ENCODE peak calls at places on chromosomes 12 and 14, in four cellular contexts. S is GM12878, M is A549, A is HepG2. H is an unnamed sample.

GRCh38 chr12:49720214-49720613 is 13.0 kb upstream of the FMNL3 start:
- DNase-seq in A (peak), S (no peak), M (no peak), H (no peak)

GRCh38 chr12:113347-113746 is 46.8 kb downstream of the IQSEC3 start:
- DNase-seq in S (no peak), A (no peak), M (no peak), H (no peak)

GRCh38 chr14:84453541-84453940 is 1076.4 kb upstream of the FLRT2 start:
- DNase-seq in A (no peak), M (no peak), S (no peak), H (no peak)

GRCh38 chr12:1947081-1947480 is 28.6 kb upstream of the CACNA2D4 start:
- DNase-seq in A (no peak), S (no peak), M (no peak), H (no peak)

GRCh38 chr12:120007272-120007671 is 18.2 kb downstream of the BICDL1 start:
- DNase-seq in A (no peak), M (no peak), S (no peak), H (no peak)

GRCh38 chr12:42776396-42776795 is 186.8 kb upstream of the PRICKLE1 start:
- DNase-seq in A (no peak), S (no peak), M (no peak), H (no peak)

GRCh38 chr14:73727181-73727580 is 13.0 kb upstream of the PNMA1 start:
- DNase-seq in A (no peak), S (no peak), M (no peak), H (no peak)

GRCh38 chr12:32069071-32069470 is 37.6 kb upstream of the BICD1 start:
- DNase-seq in S (no peak), M (peak), A (peak), H (no peak)

GRCh38 chr14:61608245-61609142 is 86.8 kb upstream of the HIF1A start:
- DNase-seq in S (no peak), M (no peak), A (peak), H (no peak)

GRCh38 chr14:101073598-101073965 is 170.1 kb upstream of the RTL1 start:
- DNase-seq in S (no peak), M (no peak), A (no peak), H (no peak)

GRCh38 chr12:132189378-132190011 is 45.2 kb downstream of the NOC4L start:
- DNase-seq in M (peak), A (no peak), S (peak), H (peak)

GRCh38 chr14:102479777-102480176 is 29.8 kb downstream of the ANKRD9 start:
- DNase-seq in A (no peak), S (no peak), M (no peak), H (no peak)

GRCh38 chr12:64468966-64469365 is 17.0 kb downstream of the TBK1 start:
- DNase-seq in M (no peak), A (no peak), S (no peak), H (no peak)

GRCh38 chr12:104303538-104304151 is at the start of gene EID3:
- DNase-seq in A (no peak), S (no peak), M (peak), H (no peak)

GRCh38 chr12:121145221-121145620 is 12.5 kb downstream of the P2RX7 start:
- DNase-seq in S (no peak), M (no peak), A (no peak), H (no peak)

GRCh38 chr14:99579903-99580570 is 24.0 kb downstream of the CCDC85C start:
- DNase-seq in S (no peak), M (peak), A (no peak), H (peak)

GRCh38 chr12:51827925-51828818 is 20.3 kb downstream of the FIGNL2 start:
- DNase-seq in M (no peak), S (no peak), A (no peak), H (peak)

GRCh38 chr14:91897121-91897701 is 29.9 kb upstream of the TC2N start:
- DNase-seq in M (no peak), A (no peak), S (no peak), H (no peak)

GRCh38 chr14:50974118-50974517 is 29.8 kb upstream of the PYGL start:
- DNase-seq in A (no peak), S (no peak), M (no peak), H (no peak)

GRCh38 chr12:127903146-127903545 is 363.8 kb upstream of the TMEM132C start:
- DNase-seq in A (no peak), S (no peak), M (no peak), H (no peak)

GRCh38 chr12:119956047-119956446 is 33.0 kb upstream of the BICDL1 start:
- DNase-seq in M (no peak), S (no peak), A (peak), H (no peak)

GRCh38 chr14:64233791-64234190 is 60.4 kb downstream of the ESR2 start:
- DNase-seq in M (no peak), A (no peak), S (no peak), H (no peak)

GRCh38 chr14:98704441-98704840 is 567.6 kb downstream of the BCL11B start:
- DNase-seq in M (no peak), S (no peak), A (no peak), H (no peak)

GRCh38 chr12:3077572-3078081 is 448 bp downstream of the TSPAN9 start:
- DNase-seq in A (no peak), S (no peak), M (no peak), H (no peak)

GRCh38 chr14:31257244-31257553 is 49.6 kb upstream of the HECTD1 start:
- DNase-seq in S (no peak), A (no peak), M (no peak), H (no peak)

GRCh38 chr14:74516451-74517155 is 23.0 kb downstream of the ISCA2 start:
- DNase-seq in S (no peak), M (no peak), A (peak), H (no peak)

GRCh38 chr12:106082216-106083175 is 56.3 kb downstream of the NUAK1 start:
- DNase-seq in S (no peak), M (no peak), A (no peak), H (no peak)

GRCh38 chr12:52052471-52053186 is 1.4 kb downstream of the NR4A1 start:
- DNase-seq in A (no peak), S (no peak), M (no peak), H (peak)

GRCh38 chr12:131527736-131528135 is 183.2 kb upstream of the SFSWAP start:
- DNase-seq in M (no peak), A (no peak), S (no peak), H (no peak)

GRCh38 chr14:98961191-98961590 is 310.8 kb downstream of the BCL11B start:
- DNase-seq in S (no peak), A (no peak), M (no peak), H (no peak)

GRCh38 chr12:58196971-58197370 is 255.6 kb downstream of the ATP23 start:
- DNase-seq in M (no peak), S (no peak), A (no peak), H (no peak)

GRCh38 chr14:76539130-76539529 is 163.2 kb downstream of the ESRRB start:
- DNase-seq in M (no peak), A (no peak), S (no peak), H (no peak)

GRCh38 chr14:34971801-34972200 is 11.0 kb upstream of the SRP54 start:
- DNase-seq in A (no peak), S (no peak), M (no peak), H (no peak)

GRCh38 chr14:41749425-41749824 is 142.7 kb downstream of the LRFN5 start:
- DNase-seq in S (no peak), M (no peak), A (peak), H (no peak)

GRCh38 chr12:48184549-48184922 is 1.1 kb downstream of the CCDC184 start:
- DNase-seq in A (no peak), M (no peak), S (no peak), H (no peak)

GRCh38 chr14:72790887-72791566 is 102.9 kb downstream of the DPF3 start:
- DNase-seq in S (no peak), M (no peak), A (no peak), H (no peak)

GRCh38 chr14:36516719-36517241 is 3.3 kb downstream of the NKX2-1 start:
- DNase-seq in M (no peak), A (no peak), S (no peak), H (no peak)

GRCh38 chr12:11545438-11546330 is 103.8 kb upstream of the ETV6 start:
- DNase-seq in A (no peak), M (no peak), S (peak), H (no peak)
- TF ChIP-seq CHD4 in A (no peak), M (no peak), S (no peak), H (no peak)

DNA sequence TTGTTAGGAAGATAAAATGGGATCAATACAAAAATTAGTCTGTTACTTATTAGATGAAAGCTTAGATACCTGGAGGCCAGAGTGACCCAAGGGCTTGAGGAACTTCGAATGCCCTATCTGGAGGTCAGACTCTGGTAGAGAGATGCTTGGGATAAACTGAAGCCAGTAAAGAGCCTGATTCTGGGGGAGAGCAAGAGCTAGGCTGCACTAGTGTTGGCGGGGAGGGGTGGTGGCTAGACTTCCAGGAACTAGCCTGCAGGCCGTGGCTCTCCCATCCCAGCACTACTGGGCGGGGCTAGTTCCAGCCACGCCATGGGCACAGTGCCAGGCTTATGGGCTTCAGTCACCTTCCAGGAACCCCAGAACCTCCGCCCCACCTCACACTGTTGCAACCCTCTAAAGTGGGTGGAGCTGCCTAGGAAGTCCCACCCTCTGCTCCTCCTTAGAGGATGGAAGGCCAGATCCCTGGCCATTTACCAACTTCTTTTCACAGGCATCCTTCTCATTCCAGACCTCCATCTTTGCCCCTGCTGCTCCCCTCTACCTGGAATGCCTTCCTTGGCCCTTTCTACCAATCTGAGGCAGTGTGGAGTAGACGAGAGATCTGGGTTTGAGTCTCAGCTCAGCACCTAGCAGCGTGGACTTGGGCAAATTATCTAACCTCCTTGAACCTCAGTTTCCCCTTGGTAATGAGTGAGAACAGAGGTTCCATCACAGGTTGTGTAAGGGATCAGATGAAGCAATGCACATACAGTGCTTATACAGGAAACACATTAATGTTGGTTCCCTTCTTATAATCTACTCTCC is 6.3 kb upstream of the NFE2 start:
- DNase-seq in S (no peak), M (peak), A (peak), H (peak)
- TF ChIP-seq CHD4 in S (no peak), M (no peak), A (no peak), H (no peak)

GRCh38 chr12:94460594-94460959 is 910 bp upstream of the CEP83 start:
- DNase-seq in S (no peak), M (no peak), A (no peak), H (no peak)
- TF ChIP-seq CHD4 in S (no peak), M (no peak), A (no peak), H (no peak)

GRCh38 chr12:116774020-116774419 is 35.9 kb downstream of the RNFT2 start:
- DNase-seq in M (no peak), A (no peak), S (no peak), H (no peak)
- TF ChIP-seq CHD4 in M (no peak), A (no peak), S (no peak), H (no peak)

GRCh38 chr12:87815738-87816137 is 213.5 kb downstream of the C12orf50 start:
- DNase-seq in M (no peak), A (no peak), S (no peak), H (no peak)
- TF ChIP-seq CHD4 in M (no peak), A (no peak), S (no peak), H (no peak)

GRCh38 chr12:84638811-84639368 is 273.7 kb downstream of the SLC6A15 start:
- DNase-seq in A (no peak), S (no peak), M (no peak), H (no peak)
- TF ChIP-seq CHD4 in A (no peak), S (no peak), M (no peak), H (no peak)

GRCh38 chr14:104598461-104599273 is 5.9 kb downstream of the TMEM179 start:
- DNase-seq in M (no peak), A (no peak), S (no peak), H (no peak)
- TF ChIP-seq CHD4 in M (no peak), A (no peak), S (no peak), H (no peak)

DNA sequence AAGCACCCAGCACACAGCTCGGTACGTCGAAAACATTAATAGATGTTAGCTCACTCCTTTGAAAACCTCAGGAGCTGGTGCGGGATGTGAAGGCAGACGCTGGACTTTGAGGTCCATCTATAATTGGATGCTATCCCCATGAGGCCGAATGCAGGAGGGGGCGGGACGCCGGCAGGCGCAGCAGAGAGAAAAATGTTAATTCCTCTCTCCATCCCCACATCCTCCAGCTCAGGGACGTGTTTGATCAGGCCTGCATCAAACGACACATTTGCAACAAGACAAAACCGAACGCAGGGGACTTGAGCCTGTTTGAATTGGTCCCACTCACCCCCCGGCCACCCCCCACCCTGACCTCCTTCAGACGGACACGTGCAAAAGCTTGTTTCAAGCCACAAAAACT is 231.0 kb downstream of the RBM19 start:
- DNase-seq in A (no peak), M (no peak), S (no peak), H (no peak)
- TF ChIP-seq CHD4 in A (no peak), M (no peak), S (no peak), H (no peak)

GRCh38 chr14:56491299-56492285 is 88.0 kb upstream of the TMEM260 start:
- DNase-seq in A (peak), S (peak), M (peak), H (peak)
- TF ChIP-seq CHD4 in A (no peak), S (no peak), M (no peak), H (no peak)

GRCh38 chr12:122489038-122489437 is 11.7 kb downstream of the ZCCHC8 start:
- DNase-seq in S (no peak), M (no peak), A (peak), H (peak)
- TF ChIP-seq CHD4 in S (no peak), M (no peak), A (no peak), H (no peak)

H was measured in K562.